ENCODE peak calls at places on chromosomes 2 and 18, in four cellular contexts. H, V, E and F are unnamed samples.

GRCh38 chr2:151976945-151977353 is 121.9 kb downstream of the CACNB4 start:
- DNase-seq in H (no peak), V (no peak), E (peak), F (no peak)

GRCh38 chr18:50306944-50307343 is 19.5 kb upstream of the CXXC1 start:
- DNase-seq in H (no peak), V (no peak), E (no peak), F (peak)

GRCh38 chr2:183740241-183740640 is 616.0 kb downstream of the NUP35 start:
- DNase-seq in H (no peak), V (no peak), E (no peak), F (no peak)

GRCh38 chr2:111028720-111029119 is 92.0 kb upstream of the BCL2L11 start:
- DNase-seq in H (no peak), V (peak), E (no peak), F (no peak)

GRCh38 chr2:155169317-155169716 is 470.8 kb downstream of the KCNJ3 start:
- DNase-seq in H (no peak), V (no peak), E (no peak), F (no peak)

GRCh38 chr2:38508311-38509039 is 94.3 kb downstream of the HNRNPLL start:
- DNase-seq in H (peak), V (peak), E (peak), F (peak)

GRCh38 chr18:65082907-65083306 is 667.9 kb upstream of the CDH7 start:
- DNase-seq in H (no peak), V (no peak), E (no peak), F (no peak)

GRCh38 chr2:215960825-215961224 is 52.5 kb downstream of the MREG start:
- DNase-seq in H (no peak), V (no peak), E (no peak), F (no peak)

GRCh38 chr2:85795331-85796045 is 41.7 kb downstream of the ATOH8 start:
- DNase-seq in H (no peak), V (no peak), E (no peak), F (no peak)

GRCh38 chr18:68916734-68917133 is 118.9 kb downstream of the CCDC102B start:
- DNase-seq in H (no peak), V (no peak), E (no peak), F (no peak)

GRCh38 chr18:68919900-68920299 is 122.0 kb downstream of the CCDC102B start:
- DNase-seq in H (no peak), V (no peak), E (no peak), F (no peak)

GRCh38 chr18:68925268-68925667 is 127.4 kb downstream of the CCDC102B start:
- DNase-seq in H (no peak), V (no peak), E (no peak), F (no peak)

GRCh38 chr18:68918216-68918615 is 120.3 kb downstream of the CCDC102B start:
- DNase-seq in H (no peak), V (no peak), E (no peak), F (no peak)

GRCh38 chr18:68922392-68922791 is 124.5 kb downstream of the CCDC102B start:
- DNase-seq in H (no peak), V (no peak), E (no peak), F (no peak)
- TF ChIP-seq FOS in H (no peak), V (no peak), E (no peak), F (no peak)

DNA sequence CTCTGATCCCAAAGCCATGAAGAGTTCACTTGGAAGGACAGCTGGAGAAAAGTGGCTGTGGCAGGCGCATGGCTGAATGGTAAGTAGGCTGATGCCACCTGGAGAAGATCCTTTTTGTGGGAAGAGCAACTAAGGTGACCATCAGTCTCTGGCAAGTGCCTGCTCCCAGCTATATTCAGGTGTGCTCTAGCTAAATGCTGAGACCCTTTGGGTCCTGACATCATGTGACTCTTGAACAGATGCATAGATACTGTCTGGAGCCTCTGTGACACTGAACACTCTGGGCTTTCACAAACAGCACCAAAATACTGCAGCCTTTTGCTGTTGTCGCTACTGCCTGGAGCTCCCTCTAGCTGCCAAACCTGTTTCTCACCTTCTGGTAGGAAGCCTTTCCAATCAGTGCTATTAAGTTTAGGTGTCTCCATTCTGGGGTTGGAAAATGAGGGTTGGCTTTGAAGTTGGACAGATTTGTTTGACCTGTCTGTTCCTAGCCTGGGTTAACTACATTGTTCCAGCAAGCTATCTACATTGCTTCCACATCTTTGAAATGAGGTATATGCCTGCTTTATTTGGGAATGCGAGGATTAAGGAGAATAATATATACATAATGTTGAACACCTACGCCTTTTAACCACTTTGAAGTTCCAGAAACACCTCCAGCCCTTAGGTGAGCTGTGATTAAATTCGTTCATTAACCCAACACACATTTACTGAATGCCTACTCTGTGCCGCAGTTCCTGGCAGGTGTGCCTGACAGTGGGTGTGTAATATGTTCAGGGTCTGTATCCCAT is 3.1 kb downstream of the EGR4 start:
- DNase-seq in H (no peak), V (peak), E (no peak), F (peak)
- TF ChIP-seq FOS in H (no peak), V (no peak), E (no peak), F (no peak)

GRCh38 chr2:212364106-212364505 is 174.5 kb downstream of the ERBB4 start:
- DNase-seq in H (no peak), V (peak), E (no peak), F (no peak)
- TF ChIP-seq FOS in H (no peak), V (peak), E (no peak), F (no peak)

GRCh38 chr2:101063352-101063751 is 61.3 kb downstream of the RPL31 start:
- DNase-seq in H (no peak), V (peak), E (no peak), F (no peak)
- TF ChIP-seq FOS in H (no peak), V (no peak), E (no peak), F (no peak)

GRCh38 chr2:208509586-208509985 is 103.0 kb downstream of the PTH2R start:
- DNase-seq in H (no peak), V (no peak), E (no peak), F (no peak)

GRCh38 chr2:208515099-208515498 is 108.5 kb downstream of the PTH2R start:
- DNase-seq in H (no peak), V (no peak), E (no peak), F (no peak)

DNA sequence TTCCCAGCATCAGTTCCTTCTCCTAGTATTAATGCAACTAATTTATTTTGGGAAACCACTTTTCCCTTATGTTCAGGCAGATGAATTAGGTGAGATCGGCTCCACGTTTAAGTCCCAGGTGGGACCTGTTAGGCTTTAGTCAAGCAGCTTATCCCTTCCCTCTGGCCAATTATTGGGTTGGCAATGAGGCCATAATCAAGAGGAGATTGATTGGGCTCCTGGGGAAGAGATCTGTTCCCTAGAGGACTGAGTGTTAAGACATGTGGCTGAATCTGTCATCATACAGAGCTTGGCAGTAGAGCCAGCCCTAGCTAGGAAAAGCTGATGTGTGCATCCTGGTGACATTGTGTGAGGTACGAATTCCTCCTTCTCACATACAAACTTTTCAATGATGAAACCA is 104.4 kb downstream of the PTH2R start:
- DNase-seq in H (no peak), V (no peak), E (no peak), F (no peak)
- TF ChIP-seq FOS in H (no peak), V (no peak), E (no peak), F (no peak)

GRCh38 chr2:190468814-190469569 is 60.8 kb downstream of the MFSD6 start:
- DNase-seq in H (peak), V (peak), E (no peak), F (peak)
- TF ChIP-seq FOS in H (no peak), V (no peak), E (no peak), F (no peak)

GRCh38 chr2:233033672-233034071 is 1.2 kb downstream of the NEU2 start:
- DNase-seq in H (no peak), V (no peak), E (no peak), F (peak)
- TF ChIP-seq FOS in H (no peak), V (peak), E (no peak), F (no peak)